ENCODE peak calls at places on chromosomes 3 and 15, in ten cellular contexts. One of them, this sample, is unnamed.

GRCh38 chr3:95705786-95706418 is 1108.5 kb upstream of the EPHA6 start:
- DNase-seq in NCI-H460: no peak
- DNase-seq in GM12891: no peak
- DNase-seq in upper lobe of right lung: no peak
- DNase-seq in HepG2: peak
- DNase-seq in stimulated activated CD8-positive, alpha-beta memory T cell treated with anti-CD3 and anti-CD28 coated beads, Interleukin-12 subunit alpha, Interleukin-12 subunit beta, amount 100 ng/mL, for 4 hours: no peak
- DNase-seq in foreskin fibroblast: no peak
- DNase-seq in bronchial epithelial cell: no peak
- DNase-seq in BJ: no peak
- DNase-seq in nephron progenitor cell: no peak
- DNase-seq in this sample: peak

GRCh38 chr3:194512895-194513601 is 26.2 kb upstream of the ATP13A3 start:
- DNase-seq in nephron progenitor cell: no peak
- DNase-seq in foreskin fibroblast: no peak
- DNase-seq in GM12891: no peak
- DNase-seq in NCI-H460: no peak
- DNase-seq in BJ: no peak
- DNase-seq in bronchial epithelial cell: no peak
- DNase-seq in stimulated activated CD8-positive, alpha-beta memory T cell treated with anti-CD3 and anti-CD28 coated beads, Interleukin-12 subunit alpha, Interleukin-12 subunit beta, amount 100 ng/mL, for 4 hours: no peak
- DNase-seq in upper lobe of right lung: no peak
- DNase-seq in HepG2: peak
- DNase-seq in this sample: no peak

GRCh38 chr15:61133361-61133760 is 95.7 kb downstream of the RORA start:
- DNase-seq in bronchial epithelial cell: no peak
- DNase-seq in GM12891: no peak
- DNase-seq in foreskin fibroblast: no peak
- DNase-seq in BJ: no peak
- DNase-seq in stimulated activated CD8-positive, alpha-beta memory T cell treated with anti-CD3 and anti-CD28 coated beads, Interleukin-12 subunit alpha, Interleukin-12 subunit beta, amount 100 ng/mL, for 4 hours: no peak
- DNase-seq in nephron progenitor cell: no peak
- DNase-seq in HepG2: no peak
- DNase-seq in upper lobe of right lung: no peak
- DNase-seq in NCI-H460: no peak
- DNase-seq in this sample: no peak

GRCh38 chr15:98440917-98441316 is 207.4 kb upstream of the IGF1R start:
- DNase-seq in NCI-H460: no peak
- DNase-seq in foreskin fibroblast: no peak
- DNase-seq in GM12891: no peak
- DNase-seq in nephron progenitor cell: no peak
- DNase-seq in HepG2: no peak
- DNase-seq in upper lobe of right lung: no peak
- DNase-seq in bronchial epithelial cell: peak
- DNase-seq in BJ: no peak
- DNase-seq in stimulated activated CD8-positive, alpha-beta memory T cell treated with anti-CD3 and anti-CD28 coated beads, Interleukin-12 subunit alpha, Interleukin-12 subunit beta, amount 100 ng/mL, for 4 hours: no peak
- DNase-seq in this sample: no peak

GRCh38 chr3:36408146-36408545 is 27.8 kb downstream of the STAC start:
- DNase-seq in stimulated activated CD8-positive, alpha-beta memory T cell treated with anti-CD3 and anti-CD28 coated beads, Interleukin-12 subunit alpha, Interleukin-12 subunit beta, amount 100 ng/mL, for 4 hours: no peak
- DNase-seq in NCI-H460: no peak
- DNase-seq in upper lobe of right lung: no peak
- DNase-seq in nephron progenitor cell: no peak
- DNase-seq in HepG2: peak
- DNase-seq in BJ: no peak
- DNase-seq in bronchial epithelial cell: no peak
- DNase-seq in foreskin fibroblast: no peak
- DNase-seq in GM12891: no peak
- DNase-seq in this sample: no peak

GRCh38 chr3:134197681-134198261 is 52.9 kb downstream of the RYK start:
- DNase-seq in stimulated activated CD8-positive, alpha-beta memory T cell treated with anti-CD3 and anti-CD28 coated beads, Interleukin-12 subunit alpha, Interleukin-12 subunit beta, amount 100 ng/mL, for 4 hours: no peak
- DNase-seq in nephron progenitor cell: no peak
- DNase-seq in bronchial epithelial cell: peak
- DNase-seq in NCI-H460: peak
- DNase-seq in foreskin fibroblast: peak
- DNase-seq in BJ: peak
- DNase-seq in upper lobe of right lung: no peak
- DNase-seq in GM12891: peak
- DNase-seq in HepG2: peak
- DNase-seq in this sample: no peak

GRCh38 chr15:81097893-81098280 is 36.2 kb upstream of the CFAP161 start:
- DNase-seq in HepG2: no peak
- DNase-seq in stimulated activated CD8-positive, alpha-beta memory T cell treated with anti-CD3 and anti-CD28 coated beads, Interleukin-12 subunit alpha, Interleukin-12 subunit beta, amount 100 ng/mL, for 4 hours: no peak
- DNase-seq in GM12891: no peak
- DNase-seq in nephron progenitor cell: no peak
- DNase-seq in foreskin fibroblast: no peak
- DNase-seq in BJ: no peak
- DNase-seq in bronchial epithelial cell: no peak
- DNase-seq in upper lobe of right lung: no peak
- DNase-seq in NCI-H460: no peak
- DNase-seq in this sample: no peak

GRCh38 chr3:97823503-97824004 is 1.7 kb downstream of the CRYBG3 start:
- DNase-seq in GM12891: no peak
- DNase-seq in NCI-H460: no peak
- DNase-seq in foreskin fibroblast: peak
- DNase-seq in BJ: no peak
- DNase-seq in HepG2: no peak
- DNase-seq in nephron progenitor cell: no peak
- DNase-seq in stimulated activated CD8-positive, alpha-beta memory T cell treated with anti-CD3 and anti-CD28 coated beads, Interleukin-12 subunit alpha, Interleukin-12 subunit beta, amount 100 ng/mL, for 4 hours: no peak
- DNase-seq in bronchial epithelial cell: no peak
- DNase-seq in upper lobe of right lung: no peak
- DNase-seq in this sample: no peak

GRCh38 chr15:43143203-43143941 is 10.0 kb downstream of the TMEM62 start:
- DNase-seq in nephron progenitor cell: no peak
- DNase-seq in GM12891: no peak
- DNase-seq in stimulated activated CD8-positive, alpha-beta memory T cell treated with anti-CD3 and anti-CD28 coated beads, Interleukin-12 subunit alpha, Interleukin-12 subunit beta, amount 100 ng/mL, for 4 hours: no peak
- DNase-seq in bronchial epithelial cell: no peak
- DNase-seq in BJ: no peak
- DNase-seq in upper lobe of right lung: no peak
- DNase-seq in NCI-H460: no peak
- DNase-seq in HepG2: no peak
- DNase-seq in foreskin fibroblast: no peak
- DNase-seq in this sample: no peak

GRCh38 chr15:82647835-82648256 is 683 bp upstream of the CPEB1 start:
- DNase-seq in stimulated activated CD8-positive, alpha-beta memory T cell treated with anti-CD3 and anti-CD28 coated beads, Interleukin-12 subunit alpha, Interleukin-12 subunit beta, amount 100 ng/mL, for 4 hours: peak
- DNase-seq in foreskin fibroblast: no peak
- DNase-seq in GM12891: peak
- DNase-seq in bronchial epithelial cell: no peak
- DNase-seq in nephron progenitor cell: peak
- DNase-seq in BJ: no peak
- DNase-seq in upper lobe of right lung: no peak
- DNase-seq in NCI-H460: no peak
- DNase-seq in HepG2: no peak
- DNase-seq in this sample: peak

GRCh38 chr3:12812812-12813211 is 16.3 kb downstream of the CAND2 start:
- DNase-seq in upper lobe of right lung: no peak
- DNase-seq in BJ: no peak
- DNase-seq in foreskin fibroblast: no peak
- DNase-seq in nephron progenitor cell: no peak
- DNase-seq in GM12891: no peak
- DNase-seq in NCI-H460: no peak
- DNase-seq in stimulated activated CD8-positive, alpha-beta memory T cell treated with anti-CD3 and anti-CD28 coated beads, Interleukin-12 subunit alpha, Interleukin-12 subunit beta, amount 100 ng/mL, for 4 hours: no peak
- DNase-seq in HepG2: no peak
- DNase-seq in bronchial epithelial cell: no peak
- DNase-seq in this sample: no peak

GRCh38 chr3:129526121-129526900 is 2.1 kb upstream of the RHO start:
- DNase-seq in bronchial epithelial cell: no peak
- DNase-seq in upper lobe of right lung: no peak
- DNase-seq in stimulated activated CD8-positive, alpha-beta memory T cell treated with anti-CD3 and anti-CD28 coated beads, Interleukin-12 subunit alpha, Interleukin-12 subunit beta, amount 100 ng/mL, for 4 hours: no peak
- DNase-seq in BJ: no peak
- DNase-seq in GM12891: peak
- DNase-seq in foreskin fibroblast: no peak
- DNase-seq in HepG2: no peak
- DNase-seq in NCI-H460: no peak
- DNase-seq in nephron progenitor cell: no peak
- DNase-seq in this sample: no peak

GRCh38 chr3:170383567-170383966 is 26.1 kb downstream of the SKIL start:
- DNase-seq in nephron progenitor cell: no peak
- DNase-seq in upper lobe of right lung: no peak
- DNase-seq in HepG2: no peak
- DNase-seq in NCI-H460: no peak
- DNase-seq in foreskin fibroblast: peak
- DNase-seq in GM12891: no peak
- DNase-seq in BJ: no peak
- DNase-seq in stimulated activated CD8-positive, alpha-beta memory T cell treated with anti-CD3 and anti-CD28 coated beads, Interleukin-12 subunit alpha, Interleukin-12 subunit beta, amount 100 ng/mL, for 4 hours: no peak
- DNase-seq in bronchial epithelial cell: no peak
- DNase-seq in this sample: no peak

GRCh38 chr3:32285910-32286309 is 47.4 kb downstream of the CMTM8 start:
- DNase-seq in NCI-H460: no peak
- DNase-seq in upper lobe of right lung: no peak
- DNase-seq in GM12891: no peak
- DNase-seq in stimulated activated CD8-positive, alpha-beta memory T cell treated with anti-CD3 and anti-CD28 coated beads, Interleukin-12 subunit alpha, Interleukin-12 subunit beta, amount 100 ng/mL, for 4 hours: no peak
- DNase-seq in BJ: no peak
- DNase-seq in foreskin fibroblast: no peak
- DNase-seq in HepG2: no peak
- DNase-seq in bronchial epithelial cell: no peak
- DNase-seq in nephron progenitor cell: no peak
- DNase-seq in this sample: peak

GRCh38 chr3:71307884-71308697 is 275.4 kb downstream of the FOXP1 start:
- DNase-seq in foreskin fibroblast: peak
- DNase-seq in bronchial epithelial cell: no peak
- DNase-seq in HepG2: no peak
- DNase-seq in NCI-H460: no peak
- DNase-seq in stimulated activated CD8-positive, alpha-beta memory T cell treated with anti-CD3 and anti-CD28 coated beads, Interleukin-12 subunit alpha, Interleukin-12 subunit beta, amount 100 ng/mL, for 4 hours: no peak
- DNase-seq in nephron progenitor cell: no peak
- DNase-seq in GM12891: no peak
- DNase-seq in BJ: no peak
- DNase-seq in upper lobe of right lung: no peak
- DNase-seq in this sample: no peak

GRCh38 chr15:63712828-63713520 is 115.8 kb downstream of the FBXL22 start:
- DNase-seq in HepG2: no peak
- DNase-seq in NCI-H460: no peak
- DNase-seq in BJ: no peak
- DNase-seq in nephron progenitor cell: no peak
- DNase-seq in foreskin fibroblast: no peak
- DNase-seq in stimulated activated CD8-positive, alpha-beta memory T cell treated with anti-CD3 and anti-CD28 coated beads, Interleukin-12 subunit alpha, Interleukin-12 subunit beta, amount 100 ng/mL, for 4 hours: no peak
- DNase-seq in GM12891: peak
- DNase-seq in bronchial epithelial cell: no peak
- DNase-seq in upper lobe of right lung: no peak
- DNase-seq in this sample: no peak

GRCh38 chr15:99165956-99166689 is 61.2 kb downstream of the SYNM start:
- DNase-seq in NCI-H460: no peak
- DNase-seq in nephron progenitor cell: no peak
- DNase-seq in bronchial epithelial cell: no peak
- DNase-seq in HepG2: no peak
- DNase-seq in stimulated activated CD8-positive, alpha-beta memory T cell treated with anti-CD3 and anti-CD28 coated beads, Interleukin-12 subunit alpha, Interleukin-12 subunit beta, amount 100 ng/mL, for 4 hours: no peak
- DNase-seq in foreskin fibroblast: no peak
- DNase-seq in GM12891: no peak
- DNase-seq in upper lobe of right lung: no peak
- DNase-seq in BJ: no peak
- DNase-seq in this sample: no peak

GRCh38 chr3:138348950-138349739 is 766 bp downstream of the MRAS start:
- DNase-seq in stimulated activated CD8-positive, alpha-beta memory T cell treated with anti-CD3 and anti-CD28 coated beads, Interleukin-12 subunit alpha, Interleukin-12 subunit beta, amount 100 ng/mL, for 4 hours: no peak
- DNase-seq in HepG2: peak
- DNase-seq in upper lobe of right lung: no peak
- DNase-seq in foreskin fibroblast: peak
- DNase-seq in BJ: no peak
- DNase-seq in GM12891: no peak
- DNase-seq in nephron progenitor cell: peak
- DNase-seq in bronchial epithelial cell: no peak
- DNase-seq in NCI-H460: no peak
- DNase-seq in this sample: no peak

GRCh38 chr3:152961323-152961722 is 126.4 kb downstream of the P2RY1 start:
- DNase-seq in NCI-H460: peak
- DNase-seq in bronchial epithelial cell: peak
- DNase-seq in stimulated activated CD8-positive, alpha-beta memory T cell treated with anti-CD3 and anti-CD28 coated beads, Interleukin-12 subunit alpha, Interleukin-12 subunit beta, amount 100 ng/mL, for 4 hours: no peak
- DNase-seq in nephron progenitor cell: no peak
- DNase-seq in BJ: no peak
- DNase-seq in GM12891: peak
- DNase-seq in foreskin fibroblast: peak
- DNase-seq in upper lobe of right lung: no peak
- DNase-seq in HepG2: peak
- DNase-seq in this sample: no peak

GRCh38 chr15:101410612-101411011 is 78.9 kb downstream of the PCSK6 start:
- DNase-seq in BJ: no peak
- DNase-seq in bronchial epithelial cell: no peak
- DNase-seq in nephron progenitor cell: no peak
- DNase-seq in HepG2: no peak
- DNase-seq in stimulated activated CD8-positive, alpha-beta memory T cell treated with anti-CD3 and anti-CD28 coated beads, Interleukin-12 subunit alpha, Interleukin-12 subunit beta, amount 100 ng/mL, for 4 hours: no peak
- DNase-seq in GM12891: no peak
- DNase-seq in foreskin fibroblast: no peak
- DNase-seq in NCI-H460: no peak
- DNase-seq in upper lobe of right lung: peak
- DNase-seq in this sample: no peak

GRCh38 chr15:62998262-62998909 is 44.2 kb upstream of the TPM1 start:
- DNase-seq in bronchial epithelial cell: no peak
- DNase-seq in foreskin fibroblast: no peak
- DNase-seq in stimulated activated CD8-positive, alpha-beta memory T cell treated with anti-CD3 and anti-CD28 coated beads, Interleukin-12 subunit alpha, Interleukin-12 subunit beta, amount 100 ng/mL, for 4 hours: no peak
- DNase-seq in NCI-H460: no peak
- DNase-seq in BJ: no peak
- DNase-seq in HepG2: peak
- DNase-seq in upper lobe of right lung: no peak
- DNase-seq in GM12891: no peak
- DNase-seq in nephron progenitor cell: no peak
- DNase-seq in this sample: no peak

GRCh38 chr3:169264711-169265110 is 398.8 kb downstream of the MECOM start:
- DNase-seq in HepG2: no peak
- DNase-seq in nephron progenitor cell: no peak
- DNase-seq in foreskin fibroblast: no peak
- DNase-seq in bronchial epithelial cell: peak
- DNase-seq in GM12891: no peak
- DNase-seq in BJ: no peak
- DNase-seq in NCI-H460: no peak
- DNase-seq in upper lobe of right lung: no peak
- DNase-seq in stimulated activated CD8-positive, alpha-beta memory T cell treated with anti-CD3 and anti-CD28 coated beads, Interleukin-12 subunit alpha, Interleukin-12 subunit beta, amount 100 ng/mL, for 4 hours: no peak
- DNase-seq in this sample: no peak

GRCh38 chr3:127671523-127672428 is 976 bp upstream of the ABTB1 start:
- DNase-seq in NCI-H460: no peak
- DNase-seq in foreskin fibroblast: no peak
- DNase-seq in GM12891: peak
- DNase-seq in stimulated activated CD8-positive, alpha-beta memory T cell treated with anti-CD3 and anti-CD28 coated beads, Interleukin-12 subunit alpha, Interleukin-12 subunit beta, amount 100 ng/mL, for 4 hours: no peak
- DNase-seq in nephron progenitor cell: no peak
- DNase-seq in bronchial epithelial cell: no peak
- DNase-seq in HepG2: no peak
- DNase-seq in upper lobe of right lung: peak
- DNase-seq in BJ: no peak
- DNase-seq in this sample: peak

GRCh38 chr3:71791634-71792033 is 6.7 kb upstream of the PROK2 start:
- DNase-seq in GM12891: no peak
- DNase-seq in bronchial epithelial cell: peak
- DNase-seq in BJ: no peak
- DNase-seq in NCI-H460: no peak
- DNase-seq in foreskin fibroblast: no peak
- DNase-seq in upper lobe of right lung: no peak
- DNase-seq in nephron progenitor cell: no peak
- DNase-seq in stimulated activated CD8-positive, alpha-beta memory T cell treated with anti-CD3 and anti-CD28 coated beads, Interleukin-12 subunit alpha, Interleukin-12 subunit beta, amount 100 ng/mL, for 4 hours: no peak
- DNase-seq in HepG2: no peak
- DNase-seq in this sample: no peak

GRCh38 chr3:135503429-135504083 is 462.0 kb upstream of the PPP2R3A start:
- DNase-seq in HepG2: peak
- DNase-seq in upper lobe of right lung: peak
- DNase-seq in GM12891: peak
- DNase-seq in foreskin fibroblast: peak
- DNase-seq in nephron progenitor cell: peak
- DNase-seq in BJ: peak
- DNase-seq in stimulated activated CD8-positive, alpha-beta memory T cell treated with anti-CD3 and anti-CD28 coated beads, Interleukin-12 subunit alpha, Interleukin-12 subunit beta, amount 100 ng/mL, for 4 hours: no peak
- DNase-seq in bronchial epithelial cell: peak
- DNase-seq in NCI-H460: peak
- DNase-seq in this sample: peak

GRCh38 chr3:10950476-10951294 is 41.9 kb upstream of the SLC6A1 start:
- DNase-seq in GM12891: no peak
- DNase-seq in nephron progenitor cell: peak
- DNase-seq in bronchial epithelial cell: peak
- DNase-seq in HepG2: peak
- DNase-seq in upper lobe of right lung: no peak
- DNase-seq in NCI-H460: peak
- DNase-seq in BJ: no peak
- DNase-seq in stimulated activated CD8-positive, alpha-beta memory T cell treated with anti-CD3 and anti-CD28 coated beads, Interleukin-12 subunit alpha, Interleukin-12 subunit beta, amount 100 ng/mL, for 4 hours: no peak
- DNase-seq in foreskin fibroblast: peak
- DNase-seq in this sample: peak

GRCh38 chr3:128378631-128379347 is 87.9 kb downstream of the DNAJB8 start:
- DNase-seq in nephron progenitor cell: peak
- DNase-seq in upper lobe of right lung: no peak
- DNase-seq in foreskin fibroblast: peak
- DNase-seq in stimulated activated CD8-positive, alpha-beta memory T cell treated with anti-CD3 and anti-CD28 coated beads, Interleukin-12 subunit alpha, Interleukin-12 subunit beta, amount 100 ng/mL, for 4 hours: no peak
- DNase-seq in HepG2: no peak
- DNase-seq in GM12891: no peak
- DNase-seq in BJ: no peak
- DNase-seq in bronchial epithelial cell: no peak
- DNase-seq in NCI-H460: no peak
- DNase-seq in this sample: no peak

GRCh38 chr3:116569611-116570010 is 124.3 kb upstream of the LSAMP start:
- DNase-seq in stimulated activated CD8-positive, alpha-beta memory T cell treated with anti-CD3 and anti-CD28 coated beads, Interleukin-12 subunit alpha, Interleukin-12 subunit beta, amount 100 ng/mL, for 4 hours: no peak
- DNase-seq in nephron progenitor cell: no peak
- DNase-seq in NCI-H460: no peak
- DNase-seq in upper lobe of right lung: no peak
- DNase-seq in BJ: no peak
- DNase-seq in bronchial epithelial cell: peak
- DNase-seq in GM12891: no peak
- DNase-seq in HepG2: no peak
- DNase-seq in foreskin fibroblast: no peak
- DNase-seq in this sample: no peak